ENCODE peak calls at places on chromosome 15, in six cellular contexts. F is IMR-90, H is A549, D is K562, B is HepG2, U is GM12878. V is an unnamed sample.

GRCh38 chr15:89362203-89363101 is 27.8 kb upstream of the POLG start:
- DNase-seq in B (no peak), F (no peak), D (no peak), U (no peak), H (no peak), V (peak)

GRCh38 chr15:49320337-49320736 is 102.7 kb upstream of the FGF7 start:
- DNase-seq in H (no peak), D (no peak), U (no peak), B (no peak), F (no peak), V (no peak)

GRCh38 chr15:92899910-92900711 is at the start of gene CHD2:
- DNase-seq in B (peak), U (peak), F (peak), H (peak), D (peak), V (peak)

GRCh38 chr15:81863157-81863556 is 182.7 kb downstream of the MEX3B start:
- DNase-seq in B (no peak), U (no peak), H (no peak), F (peak), D (no peak), V (no peak)

GRCh38 chr15:41530363-41530956 is 13.6 kb downstream of the RPAP1 start:
- DNase-seq in B (no peak), D (no peak), H (no peak), U (no peak), F (no peak), V (no peak)

GRCh38 chr15:90902656-90902995 is 476 bp upstream of the MAN2A2 start:
- DNase-seq in F (no peak), B (no peak), H (no peak), D (no peak), U (no peak), V (no peak)

GRCh38 chr15:22880981-22881738 is 42.7 kb downstream of the NIPA2 start:
- DNase-seq in D (peak), H (no peak), U (no peak), F (no peak), B (no peak), V (no peak)

GRCh38 chr15:47485419-47485818 is 231.9 kb upstream of the SEMA6D start:
- DNase-seq in D (no peak), U (no peak), F (peak), B (no peak), H (no peak), V (no peak)

GRCh38 chr15:33154366-33155166 is 39.9 kb downstream of the FMN1 start:
- DNase-seq in D (no peak), U (no peak), F (peak), B (no peak), H (no peak), V (no peak)

GRCh38 chr15:86336051-86336788 is 256.5 kb downstream of the AGBL1 start:
- DNase-seq in U (no peak), F (no peak), B (no peak), H (no peak), D (no peak), V (no peak)

GRCh38 chr15:98823012-98823458 is 174.7 kb downstream of the IGF1R start:
- DNase-seq in H (peak), B (no peak), F (peak), U (peak), D (no peak), V (peak)

GRCh38 chr15:37931868-37932267 is 2.6 kb upstream of the TMCO5A start:
- DNase-seq in D (no peak), H (no peak), F (peak), U (no peak), B (no peak), V (no peak)

GRCh38 chr15:81060470-81060869 is 59.7 kb downstream of the TLNRD1 start:
- DNase-seq in U (no peak), D (peak), F (no peak), B (no peak), H (no peak), V (no peak)

GRCh38 chr15:31373970-31374369 is 47.3 kb downstream of the KLF13 start:
- DNase-seq in F (no peak), H (no peak), U (no peak), D (no peak), B (no peak), V (no peak)

GRCh38 chr15:89217686-89218376 is 3.5 kb downstream of the RLBP1 start:
- DNase-seq in B (no peak), H (no peak), F (no peak), D (no peak), U (no peak), V (no peak)

GRCh38 chr15:98865397-98866339 is 141.9 kb downstream of the PGPEP1L start:
- DNase-seq in U (no peak), F (peak), H (peak), B (peak), D (peak), V (peak)

GRCh38 chr15:28994142-28994829 is 108.5 kb downstream of the APBA2 start:
- DNase-seq in H (no peak), B (no peak), D (no peak), F (no peak), U (no peak), V (no peak)

GRCh38 chr15:31062965-31063355 is 38.6 kb downstream of the TRPM1 start:
- DNase-seq in H (no peak), F (no peak), B (no peak), U (no peak), D (no peak), V (no peak)

GRCh38 chr15:78405336-78405924 is 32.6 kb upstream of the IREB2 start:
- DNase-seq in U (no peak), B (no peak), H (no peak), D (no peak), F (no peak), V (no peak)

GRCh38 chr15:50764331-50765201 is 940 bp downstream of the SPPL2A start:
- DNase-seq in F (peak), H (no peak), B (no peak), D (peak), U (peak), V (peak)

GRCh38 chr15:80455668-80456442 is 51.7 kb downstream of the ARNT2 start:
- DNase-seq in D (peak), F (peak), B (peak), U (peak), H (peak), V (peak)

GRCh38 chr15:90435652-90436337 is 47.8 kb downstream of the IQGAP1 start:
- DNase-seq in F (no peak), U (no peak), H (no peak), D (no peak), B (no peak), V (no peak)

GRCh38 chr15:27327467-27328045 is 356.6 kb downstream of the GABRG3 start:
- DNase-seq in H (no peak), U (no peak), D (no peak), B (no peak), F (no peak), V (no peak)

GRCh38 chr15:45829336-45830153 is 194.7 kb downstream of the SQOR start:
- DNase-seq in U (no peak), F (no peak), H (no peak), B (no peak), D (no peak), V (no peak)

GRCh38 chr15:79180318-79180717 is 89.7 kb upstream of the RASGRF1 start:
- DNase-seq in B (no peak), D (no peak), F (no peak), U (no peak), H (no peak), V (no peak)

GRCh38 chr15:80608688-80609087 is 86.4 kb upstream of the ABHD17C start:
- DNase-seq in B (no peak), D (no peak), U (no peak), F (no peak), H (no peak), V (no peak)

GRCh38 chr15:65087873-65088642 is 11.5 kb downstream of the KBTBD13 start:
- DNase-seq in D (no peak), F (no peak), H (no peak), B (no peak), U (no peak), V (no peak)

GRCh38 chr15:43648649-43649429 is at the start of gene CATSPER2:
- DNase-seq in B (no peak), H (no peak), D (no peak), U (no peak), F (no peak), V (no peak)

GRCh38 chr15:47185222-47185800 is 532.0 kb upstream of the SEMA6D start:
- DNase-seq in F (peak), D (no peak), H (no peak), U (no peak), B (no peak), V (no peak)

GRCh38 chr15:99431661-99432091 is 134.1 kb upstream of the MEF2A start:
- DNase-seq in D (no peak), F (no peak), B (no peak), U (no peak), H (no peak), V (no peak)

GRCh38 chr15:43370310-43370974 is 401 bp downstream of the ZSCAN29 start:
- DNase-seq in D (peak), B (peak), U (no peak), F (peak), H (no peak), V (peak)

GRCh38 chr15:28861031-28861534 is 12.6 kb upstream of the GOLGA6L7 start:
- DNase-seq in F (peak), D (no peak), U (no peak), H (no peak), B (no peak), V (no peak)

GRCh38 chr15:101323793-101324505 is 28.9 kb upstream of the SNRPA1 start:
- DNase-seq in B (no peak), D (no peak), F (no peak), H (no peak), U (no peak), V (no peak)

GRCh38 chr15:47586653-47587224 is 130.6 kb upstream of the SEMA6D start:
- DNase-seq in B (no peak), H (no peak), U (no peak), F (no peak), D (no peak), V (peak)

GRCh38 chr15:75151214-75152128 is 50.2 kb upstream of the C15orf39 start:
- DNase-seq in U (no peak), H (no peak), F (no peak), B (no peak), D (no peak), V (no peak)

GRCh38 chr15:83654379-83655236 is 685 bp downstream of the ADAMTSL3 start:
- DNase-seq in B (no peak), F (no peak), H (no peak), D (no peak), U (no peak), V (no peak)

GRCh38 chr15:74464897-74465296 is 3.9 kb upstream of the UBL7 start:
- DNase-seq in D (no peak), B (no peak), U (no peak), H (no peak), F (no peak), V (no peak)

GRCh38 chr15:62455441-62455921 is 290.4 kb upstream of the C2CD4B start:
- DNase-seq in U (no peak), H (no peak), B (no peak), F (peak), D (no peak), V (no peak)
- TF ChIP-seq BHLHE40 in U (no peak), H (no peak), B (no peak), F (peak), D (no peak), V (no peak)

GRCh38 chr15:70197318-70197944 is 99.7 kb upstream of the TLE3 start:
- DNase-seq in F (no peak), U (no peak), H (no peak), D (no peak), B (no peak), V (no peak)
- TF ChIP-seq BHLHE40 in F (no peak), U (no peak), H (no peak), D (no peak), B (no peak), V (no peak)

GRCh38 chr15:63970723-63971426 is 75.4 kb downstream of the DAPK2 start:
- DNase-seq in F (no peak), U (peak), H (no peak), D (no peak), B (no peak), V (no peak)
- TF ChIP-seq BHLHE40 in F (no peak), U (no peak), H (no peak), D (no peak), B (no peak), V (no peak)

GRCh38 chr15:69522361-69522760 is 69.7 kb downstream of the RPLP1 start:
- DNase-seq in D (no peak), U (no peak), B (no peak), H (no peak), F (no peak), V (no peak)
- TF ChIP-seq BHLHE40 in D (no peak), U (no peak), B (no peak), H (no peak), F (no peak), V (no peak)

DNA sequence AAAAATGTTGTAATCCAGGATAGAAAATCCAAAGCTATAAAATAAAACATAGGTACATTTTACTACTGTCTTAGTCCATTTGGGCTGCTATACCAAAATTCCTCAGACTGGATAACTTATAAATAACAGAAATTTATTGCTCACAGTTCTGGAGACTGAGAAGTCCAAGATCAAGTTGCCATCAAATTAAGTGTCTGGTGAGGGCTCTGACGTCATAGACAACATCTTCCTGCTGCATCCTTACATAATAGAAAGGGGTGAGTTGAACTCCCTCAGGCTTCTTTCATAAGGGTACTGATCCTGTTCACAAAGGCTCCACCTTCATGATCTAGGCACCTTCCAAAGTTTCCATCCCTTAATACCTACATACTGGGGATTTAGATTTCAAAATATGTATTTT is 826.8 kb downstream of the NTRK3 start:
- DNase-seq in F (no peak), B (no peak), H (no peak), D (no peak), U (no peak), V (no peak)
- TF ChIP-seq BHLHE40 in F (no peak), B (no peak), H (no peak), D (no peak), U (no peak), V (no peak)

DNA sequence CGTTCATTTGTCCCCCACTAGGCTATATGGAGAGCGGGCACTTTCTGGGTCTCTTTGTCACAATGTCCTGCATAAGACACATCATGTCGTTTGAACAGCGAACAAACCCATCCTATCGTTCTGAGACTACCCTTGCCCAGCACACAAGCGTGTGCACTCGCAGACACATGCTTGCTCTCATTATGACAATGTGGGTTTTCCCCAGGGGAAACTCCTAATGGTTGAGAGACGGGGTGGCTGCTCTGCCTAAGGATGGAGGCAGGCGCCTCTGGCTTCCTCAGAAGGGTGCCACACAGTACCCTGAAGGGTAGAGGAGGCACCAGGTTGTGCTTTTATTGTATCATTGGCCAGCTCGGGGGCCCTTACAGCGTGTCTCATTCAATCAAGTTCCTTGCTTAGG is 51.0 kb upstream of the MYZAP start:
- DNase-seq in D (no peak), H (no peak), U (peak), B (no peak), F (no peak), V (no peak)
- TF ChIP-seq BHLHE40 in D (no peak), H (no peak), U (peak), B (no peak), F (no peak), V (no peak)